ENCODE peak calls at places on chromosome X, in four cellular contexts. L is GM10248, S is EH, K is right atrium auricular region. A is an unnamed sample.

GRCh38 chrX:10569946-10570345 is 50.4 kb downstream of the MID1 start:
- DNase-seq in L (no peak), S (no peak), K (no peak), A (no peak)

GRCh38 chrX:148929686-148930085 is 429.3 kb downstream of the AFF2 start:
- DNase-seq in K (no peak), L (no peak), S (peak), A (no peak)

GRCh38 chrX:138411048-138411447 is 300.5 kb downstream of the FGF13 start:
- DNase-seq in L (no peak), S (no peak), K (no peak), A (no peak)

GRCh38 chrX:46754450-46755075 is 4.4 kb downstream of the SLC9A7 start:
- DNase-seq in K (no peak), S (no peak), L (no peak), A (peak)

GRCh38 chrX:145213504-145213903 is 33.8 kb upstream of the SPANXN1 start:
- DNase-seq in L (no peak), S (no peak), K (no peak), A (peak)

GRCh38 chrX:110267874-110268273 is 50.0 kb downstream of the AMMECR1 start:
- DNase-seq in L (no peak), S (no peak), K (no peak), A (no peak)

GRCh38 chrX:43643662-43644061 is 12.4 kb upstream of the MAOA start:
- DNase-seq in L (no peak), K (no peak), S (no peak), A (no peak)

GRCh38 chrX:103157511-103158316 is 57.2 kb upstream of the BEX4 start:
- DNase-seq in K (no peak), L (peak), S (peak), A (peak)

GRCh38 chrX:69546417-69546816 is 42.3 kb downstream of the NALF2 start:
- DNase-seq in S (no peak), L (no peak), K (no peak), A (no peak)

GRCh38 chrX:131987252-131987651 is 35.9 kb upstream of the STK26 start:
- DNase-seq in L (peak), K (no peak), S (no peak), A (peak)

GRCh38 chrX:48697182-48697727 is 721 bp downstream of the SUV39H1 start:
- DNase-seq in L (no peak), K (no peak), S (no peak), A (no peak)

GRCh38 chrX:30275498-30275897 is 28.6 kb downstream of the MAGEB1 start:
- DNase-seq in S (peak), L (no peak), K (no peak), A (no peak)

GRCh38 chrX:20309796-20310195 is 43.1 kb upstream of the RPS6KA3 start:
- DNase-seq in L (no peak), K (no peak), S (peak), A (no peak)

GRCh38 chrX:32847921-32848320 is 363.4 kb downstream of the DMD start:
- DNase-seq in L (no peak), K (no peak), S (no peak), A (no peak)

GRCh38 chrX:21839334-21840198 is at the start of gene MBTPS2:
- DNase-seq in S (peak), L (peak), K (peak), A (peak)

GRCh38 chrX:40299502-40300118 is 201.9 kb upstream of the BCOR start:
- DNase-seq in L (peak), S (no peak), K (no peak), A (no peak)

GRCh38 chrX:16112428-16112827 is 10.9 kb upstream of the GRPR start:
- DNase-seq in K (no peak), L (no peak), S (no peak), A (peak)

GRCh38 chrX:69387559-69388487 is 116.3 kb upstream of the NALF2 start:
- DNase-seq in K (no peak), S (peak), L (peak), A (no peak)

GRCh38 chrX:131792789-131793462 is 230.2 kb upstream of the STK26 start:
- DNase-seq in L (no peak), K (peak), S (peak), A (peak)

GRCh38 chrX:110667706-110668105 is 127.9 kb downstream of the CHRDL1 start:
- DNase-seq in S (peak), L (no peak), K (no peak), A (no peak)

GRCh38 chrX:134636859-134637258 is 21.4 kb downstream of the PLAC1 start:
- DNase-seq in L (no peak), S (peak), K (no peak), A (no peak)

GRCh38 chrX:12970691-12971202 is 4.2 kb upstream of the TMSB4X start:
- DNase-seq in K (no peak), L (no peak), S (peak), A (no peak)

GRCh38 chrX:65781845-65782244 is 114.4 kb downstream of the MSN start:
- DNase-seq in S (no peak), K (no peak), L (no peak), A (no peak)

GRCh38 chrX:153687121-153688039 is at the start of gene SLC6A8:
- DNase-seq in S (peak), K (peak), L (no peak), A (peak)

GRCh38 chrX:104659037-104659744 is 93.2 kb downstream of the IL1RAPL2 start:
- DNase-seq in S (no peak), K (no peak), L (no peak), A (no peak)

GRCh38 chrX:143635915-143636314 is at the start of gene SLITRK4:
- DNase-seq in L (no peak), K (no peak), S (no peak), A (no peak)

GRCh38 chrX:120642871-120643270 is 13.0 kb upstream of the C1GALT1C1 start:
- DNase-seq in K (no peak), S (no peak), L (no peak), A (no peak)

GRCh38 chrX:12319012-12319519 is 180.8 kb downstream of the FRMPD4 start:
- DNase-seq in S (no peak), K (no peak), L (no peak), A (no peak)

GRCh38 chrX:153878969-153879653 is 6.9 kb downstream of the L1CAM start:
- DNase-seq in K (no peak), L (peak), S (no peak), A (no peak)

GRCh38 chrX:78111140-78111931 is 7.3 kb downstream of the PGK1 start:
- DNase-seq in S (no peak), K (no peak), L (no peak), A (no peak)

GRCh38 chrX:145002776-145003175 is 244.5 kb upstream of the SPANXN1 start:
- DNase-seq in K (no peak), L (no peak), S (no peak), A (no peak)

GRCh38 chrX:24987731-24988130 is 28.0 kb downstream of the ARX start:
- DNase-seq in S (no peak), K (no peak), L (no peak), A (no peak)

GRCh38 chrX:16436348-16437188 is 213.4 kb upstream of the S100G start:
- DNase-seq in S (peak), L (peak), K (peak), A (peak)

A was measured in OCI-LY7.